ENCODE peak calls at places on chromosomes 13 and 19, in seven cellular contexts. C is stomach, Y is H54, F is upper lobe of left lung, W is heart left ventricle, H is IMR-90, U is tibial nerve. D is an unnamed sample.

GRCh38 chr13:60583911-60584753 is 187.1 kb downstream of the TDRD3 start:
- DNase-seq in H (peak; percentile 73), U (peak; percentile 15), Y (no peak), F (no peak), C (no peak), W (no peak), D (peak; percentile 70)

GRCh38 chr13:109816112-109816978 is 30.0 kb upstream of the IRS2 start:
- DNase-seq in Y (no peak), H (no peak), W (no peak), U (no peak), C (no peak), F (no peak), D (no peak)

GRCh38 chr13:48818495-48818961 is 157.2 kb upstream of the FNDC3A start:
- DNase-seq in C (no peak), U (no peak), Y (peak; percentile 15), F (no peak), W (no peak), H (peak; percentile 98), D (no peak)

GRCh38 chr19:47058621-47059020 is 10.2 kb upstream of the TMEM160 start:
- DNase-seq in U (no peak), W (no peak), F (no peak), Y (no peak), C (no peak), H (no peak), D (no peak)

GRCh38 chr13:99436686-99437416 is 64.4 kb upstream of the TM9SF2 start:
- DNase-seq in H (peak; percentile 83), F (peak; percentile 92), C (peak; percentile 91), W (peak; percentile 82), U (peak; percentile 71), Y (peak; percentile 93), D (peak; percentile 75)

GRCh38 chr13:79786176-79786575 is 305.2 kb downstream of the NDFIP2 start:
- DNase-seq in U (no peak), F (no peak), W (no peak), C (no peak), Y (no peak), H (no peak), D (no peak)

GRCh38 chr19:44757057-44757734 is 8.7 kb downstream of the BCL3 start:
- DNase-seq in W (peak; percentile 88), Y (no peak), C (peak; percentile 28), U (peak; percentile 60), F (peak; percentile 87), H (peak; percentile 73), D (no peak)

GRCh38 chr13:29593605-29594297 is 1.7 kb downstream of the SLC7A1 start:
- DNase-seq in C (no peak), Y (no peak), U (no peak), F (no peak), W (no peak), H (no peak), D (no peak)

GRCh38 chr19:49107625-49108459 is 6.3 kb upstream of the LIN7B start:
- DNase-seq in C (no peak), Y (no peak), W (no peak), F (peak; percentile 83), U (no peak), H (no peak), D (no peak)

GRCh38 chr19:49111218-49111998 is 2.8 kb upstream of the LIN7B start:
- DNase-seq in W (no peak), H (no peak), U (no peak), C (no peak), F (no peak), Y (no peak), D (no peak)

GRCh38 chr19:49110567-49110966 is 3.6 kb upstream of the LIN7B start:
- DNase-seq in C (no peak), F (no peak), U (no peak), H (peak; percentile 62), Y (no peak), W (no peak), D (no peak)

GRCh38 chr19:49109569-49110233 is 4.5 kb upstream of the LIN7B start:
- DNase-seq in W (no peak), U (no peak), H (no peak), Y (no peak), C (no peak), F (no peak), D (no peak)

DNA sequence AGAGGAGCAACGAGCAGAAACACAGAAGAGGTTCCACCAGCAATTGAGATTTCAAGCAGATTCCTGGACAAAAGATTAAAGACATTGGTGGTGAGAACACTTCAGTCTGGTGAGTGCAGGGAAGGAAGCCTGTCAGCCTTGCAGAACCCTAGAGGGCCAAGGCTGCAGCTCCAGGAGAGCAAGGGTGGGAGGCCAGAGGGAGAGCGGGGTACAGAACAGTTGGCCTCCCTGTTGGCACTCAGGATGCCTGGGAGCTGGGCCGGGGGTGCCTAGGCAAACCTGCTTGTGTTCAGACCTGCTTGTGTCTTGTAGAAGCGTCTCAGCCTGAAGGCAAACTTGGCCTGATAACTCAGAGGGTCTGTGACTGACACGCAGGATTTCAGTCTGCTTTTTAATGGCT is 5.1 kb upstream of the LIN7B start:
- DNase-seq in C (no peak), Y (no peak), F (no peak), W (no peak), U (no peak), H (no peak), D (no peak)
- TF ChIP-seq POLR2A in C (no peak), Y (no peak), F (no peak), W (no peak), U (no peak), H (no peak), D (no peak)

DNA sequence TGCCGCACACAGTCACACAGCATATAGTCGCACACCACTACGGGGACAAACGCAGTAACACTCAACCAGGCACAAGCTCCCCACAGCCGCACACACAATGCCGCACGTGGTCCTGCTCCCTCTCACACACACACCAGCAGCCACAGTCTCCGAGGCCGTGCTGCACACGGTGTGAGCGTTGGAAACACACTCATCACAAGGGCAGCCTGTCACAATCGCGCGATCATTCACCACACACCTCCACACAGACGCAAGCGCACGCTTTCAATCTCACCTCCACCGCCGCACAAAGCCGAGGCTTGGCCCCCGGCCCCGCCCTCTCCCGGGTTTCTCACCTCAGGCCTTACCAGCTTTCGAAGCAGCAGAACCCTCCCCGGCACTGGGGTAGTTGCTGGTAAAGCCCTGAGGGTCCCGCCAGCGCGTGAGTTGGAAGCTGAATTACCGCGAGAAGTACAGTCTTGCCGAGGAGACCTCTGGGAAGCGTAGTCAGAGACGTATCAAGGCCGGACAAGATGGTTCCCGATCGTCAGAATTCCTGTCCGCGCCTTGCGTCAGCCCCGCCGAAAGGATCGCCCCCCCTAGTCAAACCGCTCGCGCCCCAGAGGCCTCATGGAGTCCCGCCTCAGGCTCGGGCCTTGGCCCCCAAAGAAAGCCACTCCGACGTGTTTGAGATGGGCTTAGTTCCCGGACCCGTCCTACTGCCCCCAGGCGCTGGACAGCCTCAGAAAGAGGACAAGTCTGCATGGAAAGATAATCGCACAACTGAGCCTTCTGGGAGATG is at the start of gene ZNF566:
- DNase-seq in F (peak; percentile 93), W (peak; percentile 93), Y (peak; percentile 98), C (peak; percentile 87), H (peak; percentile 97), U (peak; percentile 65), D (peak; percentile 97)
- TF ChIP-seq POLR2A in F (no peak), W (peak; percentile 49), Y (peak; percentile 53), C (no peak), H (peak; percentile 75), U (no peak), D (no peak)

GRCh38 chr19:3366761-3367571 is 583 bp downstream of the NFIC start:
- DNase-seq in F (peak; percentile 86), H (no peak), U (no peak), W (peak; percentile 72), Y (no peak), C (no peak), D (peak; percentile 45)

GRCh38 chr19:3365093-3365446 is 1.3 kb upstream of the NFIC start:
- DNase-seq in Y (no peak), W (no peak), U (no peak), H (no peak), C (no peak), F (no peak), D (peak; percentile 82)

GRCh38 chr19:3365447-3366103 is 808 bp upstream of the NFIC start:
- DNase-seq in U (no peak), F (peak; percentile 87), C (peak; percentile 67), W (peak; percentile 76), H (peak; percentile 66), Y (peak; percentile 73), D (peak; percentile 73)

GRCh38 chr19:3367572-3368440 is 1.4 kb downstream of the NFIC start:
- DNase-seq in H (no peak), C (no peak), W (no peak), Y (no peak), U (no peak), F (no peak), D (peak; percentile 34)

GRCh38 chr19:3366104-3366760 is at the start of gene NFIC:
- DNase-seq in W (peak; percentile 90), Y (peak; percentile 84), F (peak; percentile 94), C (peak; percentile 78), U (peak; percentile 63), H (peak; percentile 79), D (peak; percentile 95)
- TF ChIP-seq POLR2A in W (no peak), Y (peak; percentile 24), F (no peak), C (no peak), U (peak; percentile 43), H (no peak), D (no peak)

GRCh38 chr19:58157045-58157728 is 6.6 kb upstream of the ZNF329 start:
- DNase-seq in C (no peak), F (peak; percentile 77), W (no peak), H (no peak), Y (no peak), U (no peak), D (no peak)

GRCh38 chr19:58154287-58154678 is 3.7 kb upstream of the ZNF329 start:
- DNase-seq in W (peak; percentile 77), H (peak; percentile 24), U (no peak), F (no peak), Y (no peak), C (peak; percentile 26), D (no peak)

GRCh38 chr19:58150328-58150921 is at the start of gene ZNF329:
- DNase-seq in U (peak; percentile 33), C (peak; percentile 85), H (peak; percentile 76), Y (peak; percentile 99), W (peak; percentile 92), F (peak; percentile 97), D (peak; percentile 95)

GRCh38 chr19:58153386-58153785 is 2.8 kb upstream of the ZNF329 start:
- DNase-seq in W (no peak), F (no peak), U (no peak), Y (no peak), H (no peak), C (no peak), D (no peak)

DNA sequence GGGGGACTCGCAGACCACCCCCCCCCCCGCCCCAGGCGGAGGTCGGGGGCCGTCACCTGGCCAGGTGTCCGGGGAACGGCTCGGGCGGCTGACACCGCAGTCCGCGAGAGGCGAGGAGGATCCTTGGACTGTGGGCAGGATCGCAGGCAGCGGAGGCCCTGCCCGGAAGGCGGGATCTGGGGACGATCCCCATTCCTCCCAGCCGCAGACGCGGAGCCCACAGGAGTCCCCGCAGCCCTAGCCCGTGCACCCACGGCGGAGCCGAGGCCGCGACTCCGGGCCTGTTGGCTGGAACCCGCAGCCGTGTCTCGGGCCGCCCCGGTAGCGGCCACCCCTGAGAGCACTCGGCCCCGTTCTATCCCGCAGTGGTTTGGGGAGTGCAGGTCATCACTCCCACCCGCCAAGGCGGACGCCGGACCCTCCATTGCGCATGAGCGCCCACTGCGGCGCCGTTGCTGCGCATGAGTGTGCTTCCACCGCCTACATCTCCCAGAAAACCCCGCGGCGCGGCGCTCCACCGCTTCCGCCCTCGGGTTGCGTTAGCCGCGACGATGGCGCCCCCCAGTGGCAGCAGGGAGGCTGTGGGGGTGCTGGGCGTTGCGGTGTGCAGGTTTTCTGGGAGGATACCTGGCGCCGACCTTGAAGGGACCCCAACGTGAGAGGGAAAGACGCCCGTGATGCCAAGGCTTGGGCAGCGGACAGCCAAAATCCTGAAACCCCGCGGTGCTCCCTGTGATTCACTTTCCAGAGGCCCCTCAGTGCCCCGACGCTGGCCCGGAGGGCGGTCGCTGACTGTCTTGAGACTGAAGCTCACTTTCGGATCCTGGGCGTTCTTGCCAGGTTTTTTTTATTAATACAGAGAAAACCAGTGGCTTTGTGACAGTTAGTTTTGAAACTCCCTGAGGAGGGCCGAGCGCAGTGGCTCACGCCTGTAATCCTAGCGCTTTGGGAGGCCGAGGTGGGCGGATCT is 4.4 kb upstream of the ZNF329 start:
- DNase-seq in Y (peak; percentile 85), W (peak; percentile 97), U (peak; percentile 90), F (peak; percentile 99), H (peak; percentile 91), C (peak; percentile 98), D (peak; percentile 99)
- TF ChIP-seq POLR2A in Y (peak; percentile 75), W (peak; percentile 82), U (peak; percentile 69), F (no peak), H (peak; percentile 62), C (no peak), D (no peak)

D was measured in lower leg skin.